ENCODE peak calls at places on chromosomes 7 and 10, in seven cellular contexts. U is AG08396; D is head of caudate nucleus; Y is stimulated activated CD4-positive, alpha-beta T cell treated with anti-CD3 and anti-CD28 coated beads, Interleukin-4, amount 100 ng/mL, for 48 hours; H is BJ; W is renal cortical epithelial cell; M is cortex of kidney. F is an unnamed sample.

GRCh38 chr10:25895856-25896255 is 38.2 kb upstream of the MYO3A start:
- DNase-seq in U (no peak), D (no peak), Y (no peak), H (no peak), W (no peak), M (no peak), F (no peak)

GRCh38 chr7:87354749-87355148 is 9.3 kb downstream of the CROT start:
- DNase-seq in U (no peak), D (no peak), Y (no peak), H (no peak), W (no peak), M (no peak), F (no peak)

GRCh38 chr10:132036887-132037675 is 28.7 kb upstream of the JAKMIP3 start:
- DNase-seq in U (no peak), D (peak), Y (no peak), H (no peak), W (no peak), M (no peak), F (no peak)

GRCh38 chr7:119720541-119720940 is 552.4 kb upstream of the KCND2 start:
- DNase-seq in U (peak), D (no peak), Y (no peak), H (no peak), W (peak), M (no peak), F (peak)

GRCh38 chr7:66778201-66778600 is 37.7 kb downstream of the RABGEF1 start:
- DNase-seq in U (no peak), D (no peak), Y (no peak), H (no peak), W (no peak), M (no peak), F (peak)

GRCh38 chr7:71659622-71660021 is 527.7 kb downstream of the GALNT17 start:
- DNase-seq in U (no peak), D (no peak), Y (no peak), H (no peak), W (no peak), M (no peak), F (no peak)

GRCh38 chr10:77977975-77978759 is 51.1 kb downstream of the POLR3A start:
- DNase-seq in U (no peak), D (no peak), Y (no peak), H (no peak), W (no peak), M (no peak), F (no peak)

GRCh38 chr10:122474145-122474739 is 12.9 kb downstream of the HTRA1 start:
- DNase-seq in U (no peak), D (no peak), Y (no peak), H (no peak), W (no peak), M (no peak), F (no peak)

GRCh38 chr10:101047961-101048892 is 13.6 kb upstream of the KAZALD1 start:
- DNase-seq in U (no peak), D (no peak), Y (no peak), H (no peak), W (no peak), M (no peak), F (no peak)

GRCh38 chr10:1368772-1369171 is 312.6 kb downstream of the WDR37 start:
- DNase-seq in U (no peak), D (peak), Y (peak), H (no peak), W (peak), M (no peak), F (no peak)

GRCh38 chr7:16619979-16620408 is 25.6 kb downstream of the ANKMY2 start:
- DNase-seq in U (no peak), D (no peak), Y (peak), H (no peak), W (no peak), M (no peak), F (no peak)

GRCh38 chr7:17097668-17098297 is 200.7 kb upstream of the AHR start:
- DNase-seq in U (no peak), D (no peak), Y (no peak), H (no peak), W (peak), M (no peak), F (no peak)

GRCh38 chr10:125448596-125448995 is 234.4 kb downstream of the TEX36 start:
- DNase-seq in U (peak), D (no peak), Y (no peak), H (no peak), W (no peak), M (no peak), F (no peak)

GRCh38 chr10:16509996-16510395 is 11.7 kb downstream of the C1QL3 start:
- DNase-seq in U (no peak), D (no peak), Y (no peak), H (no peak), W (no peak), M (no peak), F (no peak)

GRCh38 chr10:21515581-21516269 is 9.8 kb downstream of the SKIDA1 start:
- DNase-seq in U (no peak), D (no peak), Y (no peak), H (no peak), W (no peak), M (no peak), F (no peak)

GRCh38 chr10:113957013-113957412 is 86.7 kb upstream of the ADRB1 start:
- DNase-seq in U (peak), D (no peak), Y (no peak), H (peak), W (peak), M (no peak), F (peak)

GRCh38 chr10:47061776-47062175 is 150.5 kb downstream of the PTPN20 start:
- DNase-seq in U (no peak), D (no peak), Y (no peak), H (no peak), W (no peak), M (no peak), F (no peak)

F was measured in AG04449.